ENCODE peak calls at places on chromosomes 7 and 10, in seven cellular contexts. K is kidney epithelial cell; T is T47D; E is effector memory CD4-positive, alpha-beta T cell; X is effector memory CD8-positive, alpha-beta T cell; P is activated CD8-positive, alpha-beta memory T cell treated with anti-CD3 and anti-CD28 coated beads, Interleukin-2, amount 50 U/mL, for 4 hours; O is dermis microvascular lymphatic vessel endothelial cell. L is an unnamed sample.

GRCh38 chr7:121119047-121119446 is 130.5 kb downstream of the CPED1 start:
- DNase-seq in K (no peak), T (no peak), E (no peak), X (no peak), P (no peak), O (no peak), L (no peak)

GRCh38 chr7:96973986-96974385 is 31.4 kb upstream of the DLX6 start:
- DNase-seq in K (no peak), T (no peak), E (no peak), X (no peak), P (no peak), O (no peak), L (no peak)

GRCh38 chr10:128035557-128035973 is 90.7 kb downstream of the MKI67 start:
- DNase-seq in K (no peak), T (peak; percentile 44), E (peak; percentile 35), X (peak; percentile 63), P (peak; percentile 71), O (no peak), L (no peak)

GRCh38 chr7:5595545-5596045 is 172.0 kb upstream of the TNRC18 start:
- DNase-seq in K (no peak), T (no peak), E (no peak), X (no peak), P (no peak), O (no peak), L (no peak)

GRCh38 chr7:131320603-131321002 is 7.1 kb upstream of the MKLN1 start:
- DNase-seq in K (no peak), T (no peak), E (no peak), X (no peak), P (no peak), O (no peak), L (no peak)

GRCh38 chr10:26997610-26998009 is 102.7 kb downstream of the ANKRD26 start:
- DNase-seq in K (no peak), T (no peak), E (no peak), X (no peak), P (no peak), O (no peak), L (no peak)

GRCh38 chr7:79454325-79454960 is 976 bp upstream of the MAGI2 start:
- DNase-seq in K (no peak), T (no peak), E (no peak), X (no peak), P (no peak), O (no peak), L (no peak)

GRCh38 chr10:72075184-72076115 is 12.9 kb downstream of the SPOCK2 start:
- DNase-seq in K (no peak), T (no peak), E (no peak), X (no peak), P (peak; percentile 58), O (no peak), L (no peak)

GRCh38 chr7:22665816-22666375 is 61.1 kb upstream of the IL6 start:
- DNase-seq in K (no peak), T (no peak), E (no peak), X (no peak), P (no peak), O (no peak), L (peak; percentile 60)

GRCh38 chr10:103758294-103758681 is 97.1 kb downstream of the SH3PXD2A start:
- DNase-seq in K (no peak), T (peak; percentile 44), E (no peak), X (no peak), P (no peak), O (no peak), L (no peak)

GRCh38 chr7:99975782-99976521 is at the start of gene AZGP1:
- DNase-seq in K (no peak), T (peak; percentile 78), E (no peak), X (no peak), P (no peak), O (no peak), L (no peak)